ENCODE peak calls at places on chromosomes 7 and 10, in seven cellular contexts. C is fibroblast of pulmonary artery; W is CD4-positive, alpha-beta T cell; M is epithelial cell of esophagus; U is NB4; K is epithelial cell of proximal tubule; Y is astrocyte of the cerebellum. G is an unnamed sample.
A peak's percentile ranks its signal among the peaks of the same experiment; 100 is the strongest.

GRCh38 chr7:102451371-102452054 is 13.2 kb downstream of the ALKBH4 start:
- DNase-seq in U (no peak), K (no peak), Y (no peak), W (no peak), C (no peak), M (peak; percentile 61), G (no peak)

GRCh38 chr7:20030915-20031362 is 186.2 kb downstream of the MACC1 start:
- DNase-seq in M (peak; percentile 20), W (no peak), Y (peak; percentile 41), C (peak; percentile 15), K (peak; percentile 37), U (no peak), G (no peak)

GRCh38 chr7:11935905-11936304 is 103.9 kb upstream of the THSD7A start:
- DNase-seq in W (no peak), U (no peak), C (peak; percentile 17), K (no peak), M (peak; percentile 69), Y (no peak), G (no peak)

GRCh38 chr7:32154797-32155196 is 84.6 kb upstream of the PDE1C start:
- DNase-seq in C (peak; percentile 46), W (no peak), U (no peak), Y (peak; percentile 6), K (no peak), M (no peak), G (no peak)

GRCh38 chr7:89054364-89054763 is 258.8 kb upstream of the TEX47 start:
- DNase-seq in U (no peak), W (no peak), M (no peak), K (no peak), C (no peak), Y (no peak), G (no peak)

GRCh38 chr7:37448057-37448636 is 517 bp downstream of the ELMO1 start:
- DNase-seq in M (no peak), W (no peak), K (no peak), Y (no peak), U (no peak), C (no peak), G (no peak)

GRCh38 chr10:8456386-8456785 is 401.9 kb downstream of the GATA3 start:
- DNase-seq in K (no peak), M (peak; percentile 72), U (no peak), Y (no peak), W (no peak), C (no peak), G (no peak)

GRCh38 chr7:108454674-108455523 is 1.3 kb downstream of the NRCAM start:
- DNase-seq in Y (peak; percentile 18), W (no peak), C (peak; percentile 56), U (peak; percentile 44), K (no peak), M (peak; percentile 17), G (peak; percentile 53)

GRCh38 chr7:44225566-44226395 is 25.0 kb downstream of the YKT6 start:
- DNase-seq in W (no peak), Y (no peak), C (no peak), M (no peak), U (no peak), K (no peak), G (no peak)

GRCh38 chr7:36605662-36606441 is 118.4 kb downstream of the AOAH start:
- DNase-seq in K (no peak), W (no peak), Y (no peak), M (no peak), C (no peak), U (no peak), G (no peak)

GRCh38 chr7:101564778-101565211 is 64.3 kb downstream of the MYL10 start:
- DNase-seq in W (no peak), K (no peak), Y (no peak), C (no peak), U (peak; percentile 66), M (peak; percentile 38), G (no peak)

GRCh38 chr10:7957591-7957990 is 96.9 kb upstream of the GATA3 start:
- DNase-seq in Y (no peak), U (no peak), K (no peak), C (no peak), W (no peak), M (no peak), G (no peak)

GRCh38 chr7:40267583-40267982 is 132.8 kb downstream of the SUGCT start:
- DNase-seq in M (no peak), Y (no peak), U (no peak), K (no peak), C (no peak), W (no peak), G (no peak)

GRCh38 chr7:33903770-33904679 is 1.3 kb upstream of the BMPER start:
- DNase-seq in K (no peak), W (no peak), U (no peak), M (peak; percentile 47), C (peak; percentile 67), Y (no peak), G (peak; percentile 55)

GRCh38 chr7:130113887-130114286 is 43.6 kb downstream of the KLHDC10 start:
- DNase-seq in C (no peak), K (peak; percentile 7), Y (no peak), U (no peak), W (no peak), M (no peak), G (no peak)

GRCh38 chr10:6049031-6049400 is 13.2 kb downstream of the IL2RA start:
- DNase-seq in M (no peak), K (no peak), Y (no peak), C (no peak), U (no peak), W (no peak), G (no peak)

GRCh38 chr10:126930506-126931458 is 25.6 kb downstream of the DOCK1 start:
- DNase-seq in U (no peak), Y (peak; percentile 44), W (no peak), M (no peak), C (peak; percentile 37), K (no peak), G (no peak)

GRCh38 chr7:98733036-98733435 is 116.0 kb downstream of the NPTX2 start:
- DNase-seq in K (no peak), C (peak; percentile 20), Y (no peak), M (peak; percentile 32), U (peak; percentile 80), W (no peak), G (peak; percentile 76)

GRCh38 chr7:153835712-153836265 is 216.4 kb upstream of the DPP6 start:
- DNase-seq in Y (no peak), M (no peak), U (no peak), W (no peak), C (no peak), K (no peak), G (no peak)

GRCh38 chr7:153840861-153841260 is 211.3 kb upstream of the DPP6 start:
- DNase-seq in U (no peak), K (no peak), C (no peak), M (no peak), Y (no peak), W (no peak), G (no peak)

GRCh38 chr7:153829523-153829922 is 222.7 kb upstream of the DPP6 start:
- DNase-seq in U (no peak), W (no peak), M (no peak), Y (no peak), C (no peak), K (no peak), G (no peak)

GRCh38 chr7:153832160-153832559 is 220.0 kb upstream of the DPP6 start:
- DNase-seq in K (no peak), U (peak; percentile 31), M (no peak), W (no peak), C (no peak), Y (no peak), G (no peak)

DNA sequence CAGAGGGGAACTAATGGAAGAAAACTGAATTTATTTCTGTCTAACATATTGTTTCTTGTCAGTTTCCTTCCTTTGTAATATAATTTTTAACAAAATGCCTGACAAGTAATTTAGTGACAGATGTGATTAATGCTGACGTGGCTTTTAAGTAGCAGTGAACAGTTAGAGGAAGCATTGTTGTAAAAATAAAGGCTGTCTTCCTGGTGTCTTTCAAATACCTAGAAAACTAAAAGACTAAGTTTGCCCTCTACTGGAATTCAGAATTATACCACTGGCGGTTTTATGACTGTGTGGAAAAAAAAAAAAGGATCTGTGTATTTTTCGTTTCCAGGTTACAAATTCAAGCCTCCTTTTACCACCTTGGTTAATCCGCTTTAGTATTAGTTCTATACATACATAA is 217.1 kb upstream of the DPP6 start:
- DNase-seq in M (peak; percentile 5), C (no peak), W (no peak), U (peak; percentile 15), K (no peak), Y (no peak), G (no peak)
- TF ChIP-seq CTCF in M (no peak), C (no peak), W (no peak), U (no peak), K (peak; percentile 23), Y (no peak), G (no peak)

GRCh38 chr10:47374611-47375536 is 9.2 kb downstream of the ZNF488 start:
- DNase-seq in C (peak; percentile 43), M (no peak), Y (peak; percentile 52), W (no peak), U (no peak), K (no peak), G (no peak)
- TF ChIP-seq CTCF in C (no peak), M (no peak), Y (no peak), W (no peak), U (no peak), K (no peak), G (no peak)

GRCh38 chr10:89076120-89076519 is 85.5 kb downstream of the FAS start:
- DNase-seq in K (no peak), M (no peak), Y (no peak), U (no peak), C (no peak), W (no peak), G (no peak)

GRCh38 chr10:89082086-89082485 is 91.5 kb downstream of the FAS start:
- DNase-seq in U (no peak), W (no peak), C (no peak), M (no peak), K (no peak), Y (no peak), G (no peak)

GRCh38 chr10:89080660-89081059 is 90.1 kb downstream of the FAS start:
- DNase-seq in C (no peak), U (no peak), Y (no peak), W (no peak), K (no peak), M (no peak), G (no peak)

GRCh38 chr10:89078729-89079672 is 88.4 kb downstream of the FAS start:
- DNase-seq in M (no peak), C (peak; percentile 23), K (no peak), Y (no peak), U (no peak), W (no peak), G (no peak)

DNA sequence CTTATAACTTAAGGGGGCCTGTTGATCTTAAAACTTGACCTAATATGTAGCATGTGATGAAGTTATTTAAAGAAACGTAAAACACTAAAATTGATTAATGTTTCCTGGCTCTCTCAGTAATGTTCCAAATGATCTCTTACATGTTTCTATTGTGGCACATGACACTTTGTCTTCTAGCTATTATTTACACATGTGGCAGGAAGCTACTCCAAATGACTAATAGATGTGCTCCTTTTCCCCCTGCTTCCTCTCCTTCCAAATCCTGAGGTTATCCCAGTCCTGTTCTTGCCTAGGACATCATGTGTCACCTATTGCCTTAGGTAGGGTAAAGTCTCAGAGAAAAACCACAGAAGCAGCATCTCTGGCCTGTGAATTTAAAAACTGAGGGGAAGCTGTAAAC is 89.4 kb downstream of the FAS start:
- DNase-seq in K (no peak), Y (no peak), W (no peak), U (no peak), M (peak; percentile 8), C (no peak), G (no peak)
- TF ChIP-seq CTCF in K (no peak), Y (no peak), W (no peak), U (no peak), M (no peak), C (no peak), G (no peak)

GRCh38 chr10:92880233-92880861 is 32.0 kb downstream of the EXOC6 start:
- DNase-seq in W (no peak), M (peak; percentile 52), U (peak; percentile 67), Y (peak; percentile 37), C (peak; percentile 84), K (no peak), G (peak; percentile 5)
- TF ChIP-seq CTCF in W (peak; percentile 75), M (peak; percentile 50), U (peak; percentile 15), Y (peak; percentile 49), C (peak; percentile 50), K (peak; percentile 64), G (peak; percentile 55)

G was measured in activated CD8-positive, alpha-beta T cell treated with anti-CD3 and anti-CD28 coated beads for 36 hours.